ENCODE peak calls at places on chromosomes 13 and 19, in four cellular contexts. T is neural crest cell, V is cardiac fibroblast, C is PC-9. X is an unnamed sample.

GRCh38 chr19:991932-992669 is 8.0 kb downstream of the WDR18 start:
- DNase-seq in T (no peak), V (no peak), C (no peak), X (no peak)

GRCh38 chr19:32646556-32646955 is 28.4 kb downstream of the ANKRD27 start:
- DNase-seq in T (no peak), V (no peak), C (no peak), X (no peak)

GRCh38 chr13:57629821-57630235 is 1.7 kb upstream of the PCDH17 start:
- DNase-seq in T (peak), V (peak), C (no peak), X (peak)

GRCh38 chr13:20270163-20270865 is 38.2 kb upstream of the GJB6 start:
- DNase-seq in T (no peak), V (peak), C (no peak), X (peak)

GRCh38 chr19:14480695-14481069 is 5.5 kb upstream of the PTGER1 start:
- DNase-seq in T (no peak), V (no peak), C (no peak), X (no peak)

GRCh38 chr19:18666784-18667183 is 16.7 kb upstream of the CRTC1 start:
- DNase-seq in T (no peak), V (no peak), C (peak), X (no peak)

GRCh38 chr13:40920826-40921225 is 98.3 kb downstream of the ELF1 start:
- DNase-seq in T (no peak), V (peak), C (no peak), X (no peak)

GRCh38 chr13:41054212-41054877 is 7.0 kb upstream of the WBP4 start:
- DNase-seq in T (peak), V (peak), C (no peak), X (no peak)

GRCh38 chr19:40466219-40467006 is at the start of gene SPTBN4:
- DNase-seq in T (no peak), V (no peak), C (no peak), X (no peak)

GRCh38 chr19:2186071-2186846 is 22.5 kb downstream of the DOT1L start:
- DNase-seq in T (no peak), V (peak), C (no peak), X (peak)

GRCh38 chr13:94228781-94229180 is 250.7 kb downstream of the DCT start:
- DNase-seq in T (no peak), V (peak), C (no peak), X (no peak)

GRCh38 chr19:51687791-51688664 is 5.1 kb upstream of the SPACA6 start:
- DNase-seq in T (no peak), V (peak), C (peak), X (peak)

GRCh38 chr13:75327132-75327505 is 154.8 kb downstream of the TBC1D4 start:
- DNase-seq in T (no peak), V (no peak), C (no peak), X (no peak)

GRCh38 chr19:3365093-3365446 is 1.3 kb upstream of the NFIC start:
- DNase-seq in T (no peak), V (no peak), C (no peak), X (no peak)

GRCh38 chr19:15251010-15251748 is 18.9 kb upstream of the EPHX3 start:
- DNase-seq in T (no peak), V (peak), C (no peak), X (no peak)

GRCh38 chr19:29645911-29646310 is 19.4 kb upstream of the PLEKHF1 start:
- DNase-seq in T (no peak), V (peak), C (no peak), X (no peak)

GRCh38 chr13:61286148-61286745 is 129.4 kb downstream of the PCDH20 start:
- DNase-seq in T (no peak), V (no peak), C (no peak), X (no peak)

GRCh38 chr13:88622362-88622973 is 951.3 kb downstream of the SLITRK5 start:
- DNase-seq in T (no peak), V (no peak), C (no peak), X (no peak)

GRCh38 chr13:60080871-60081270 is 82.9 kb downstream of the DIAPH3 start:
- DNase-seq in T (no peak), V (no peak), C (no peak), X (no peak)

GRCh38 chr19:50492303-50493052 is 15.8 kb upstream of the GARIN5A start:
- DNase-seq in T (no peak), V (no peak), C (no peak), X (no peak)

GRCh38 chr13:104414181-104414580 is 1348.0 kb upstream of the SLC10A2 start:
- DNase-seq in T (no peak), V (no peak), C (no peak), X (no peak)

GRCh38 chr13:104416973-104417372 is 1350.8 kb upstream of the SLC10A2 start:
- DNase-seq in T (no peak), V (no peak), C (no peak), X (no peak)

GRCh38 chr13:104414771-104415170 is 1348.6 kb upstream of the SLC10A2 start:
- DNase-seq in T (no peak), V (no peak), C (no peak), X (no peak)
- TF ChIP-seq CTCF in T (no peak), V (no peak), C (no peak), X (no peak)

DNA sequence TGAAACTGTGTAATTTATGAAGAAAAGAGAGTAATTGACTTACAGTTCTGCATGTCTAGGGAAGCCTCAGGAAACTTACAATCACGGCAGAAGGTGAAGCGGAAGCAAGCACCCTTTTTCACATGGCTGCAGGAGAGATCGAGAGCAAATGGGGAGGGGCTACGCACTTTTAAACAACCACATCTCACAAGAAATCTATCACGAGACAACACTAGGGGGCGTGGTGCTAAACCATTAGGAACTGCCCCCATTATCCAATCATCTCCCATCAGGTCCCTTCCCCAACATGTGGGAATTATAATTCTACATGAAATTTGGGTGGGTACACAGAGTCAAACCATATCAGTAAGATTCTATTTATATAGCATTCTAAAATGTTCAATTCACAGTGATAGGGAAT is 114.8 kb upstream of the TRPC4 start:
- DNase-seq in T (no peak), V (no peak), C (no peak), X (no peak)
- TF ChIP-seq CTCF in T (peak), V (no peak), C (no peak), X (no peak)

DNA sequence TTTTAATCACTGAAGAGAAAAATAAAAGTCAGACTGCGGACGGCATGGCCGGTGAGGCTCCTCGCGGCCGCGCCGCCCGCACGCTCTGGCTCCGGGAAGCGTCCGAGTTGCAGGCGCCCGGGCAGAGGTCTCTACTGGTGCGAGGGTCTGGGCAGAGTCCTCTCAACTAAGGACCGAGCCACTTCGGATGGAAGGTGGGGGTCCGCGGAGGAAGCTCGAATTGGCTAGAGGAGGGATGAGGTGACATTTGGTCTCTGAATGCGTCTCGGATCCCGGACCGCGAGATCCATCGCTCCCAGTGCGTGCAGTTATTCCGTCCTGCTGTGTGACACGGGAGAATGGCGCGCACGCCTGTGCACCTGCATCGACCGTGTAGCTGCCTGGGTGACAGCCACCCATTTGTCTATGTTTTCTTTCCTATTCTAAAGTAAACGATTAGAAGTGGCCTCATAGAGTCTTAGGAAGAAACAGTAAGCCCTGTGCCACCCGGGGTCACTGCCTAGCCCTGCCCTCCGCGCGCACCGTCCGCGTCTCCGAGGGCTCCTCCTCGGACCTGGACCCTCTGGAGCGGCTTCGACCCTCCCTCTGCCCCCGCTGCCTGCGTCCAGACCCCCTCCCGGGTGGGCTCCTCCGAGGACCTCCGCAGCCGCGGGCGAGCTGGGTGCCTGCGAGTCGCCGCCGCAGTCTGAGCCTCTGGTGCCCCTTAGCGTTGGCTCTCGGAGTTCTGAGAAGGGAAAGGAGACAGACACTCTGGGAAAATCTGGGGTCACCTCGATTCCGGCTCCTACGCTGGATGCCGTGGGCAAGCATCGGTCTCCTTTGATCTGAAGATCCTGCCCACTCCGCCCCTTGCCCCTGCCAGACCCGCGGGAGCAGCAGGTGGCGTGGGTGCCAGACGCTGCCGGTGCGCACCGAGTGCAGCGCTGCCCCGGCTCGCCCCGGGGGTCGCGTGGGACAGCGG is 347.4 kb downstream of the LIG4 start:
- DNase-seq in T (peak), V (peak), C (no peak), X (no peak)
- TF ChIP-seq CTCF in T (peak), V (peak), C (peak), X (no peak)

GRCh38 chr13:26985285-26985878 is 186.2 kb downstream of the USP12 start:
- DNase-seq in T (peak), V (peak), C (peak), X (peak)
- TF ChIP-seq CTCF in T (peak), V (peak), C (peak), X (peak)

GRCh38 chr19:13033819-13034611 is 38.7 kb downstream of the NFIX start:
- DNase-seq in T (peak), V (peak), C (no peak), X (no peak)

GRCh38 chr19:13031917-13032623 is 36.8 kb downstream of the NFIX start:
- DNase-seq in T (no peak), V (peak), C (peak), X (no peak)

GRCh38 chr19:13034636-13035035 is 39.4 kb downstream of the NFIX start:
- DNase-seq in T (no peak), V (no peak), C (no peak), X (no peak)

GRCh38 chr19:13032837-13033236 is 37.6 kb downstream of the NFIX start:
- DNase-seq in T (no peak), V (no peak), C (no peak), X (no peak)

GRCh38 chr19:13033244-13033643 is 38.0 kb downstream of the NFIX start:
- DNase-seq in T (no peak), V (no peak), C (no peak), X (no peak)
- TF ChIP-seq CTCF in T (no peak), V (no peak), C (no peak), X (no peak)

DNA sequence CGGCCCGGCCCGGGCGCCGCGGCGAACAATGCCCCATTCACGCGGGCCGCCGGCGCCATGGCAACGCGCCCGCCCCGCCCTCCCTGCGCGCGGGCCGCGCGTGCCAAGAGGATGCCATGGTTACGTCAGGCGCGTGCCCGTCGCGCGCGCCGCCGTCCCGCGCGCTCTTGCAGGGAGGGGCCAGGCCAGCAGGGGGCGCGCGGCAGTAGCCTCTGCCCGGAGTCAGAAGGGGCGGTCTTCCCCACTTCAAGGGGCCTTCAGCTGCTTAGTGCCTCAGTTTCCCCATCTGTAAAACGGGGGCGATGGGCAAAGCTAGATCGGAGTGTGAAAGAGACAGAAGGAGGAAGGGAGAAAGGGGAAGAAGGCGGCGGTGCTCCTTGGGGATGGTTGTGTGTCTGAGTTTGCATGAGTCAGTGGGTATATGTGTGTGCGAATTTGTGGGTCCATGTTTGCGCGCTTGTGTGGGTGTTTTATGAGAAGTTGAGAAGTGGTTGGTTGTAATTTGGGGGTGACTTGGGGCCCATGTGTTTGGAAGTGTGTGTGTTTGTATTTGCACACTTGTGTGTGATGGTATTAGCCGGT is 11.6 kb upstream of the NFIX start:
- DNase-seq in T (peak), V (peak), C (no peak), X (peak)
- TF ChIP-seq CTCF in T (peak), V (peak), C (peak), X (peak)

GRCh38 chr19:46719629-46720515 is 3.0 kb upstream of the PRKD2 start:
- DNase-seq in T (no peak), V (no peak), C (no peak), X (no peak)

GRCh38 chr19:46720516-46721239 is 3.8 kb upstream of the PRKD2 start:
- DNase-seq in T (no peak), V (no peak), C (peak), X (no peak)

GRCh38 chr19:46722421-46723022 is 5.6 kb upstream of the PRKD2 start:
- DNase-seq in T (no peak), V (no peak), C (no peak), X (no peak)

GRCh38 chr19:46722004-46722380 is 5.1 kb upstream of the PRKD2 start:
- DNase-seq in T (no peak), V (no peak), C (no peak), X (no peak)

DNA sequence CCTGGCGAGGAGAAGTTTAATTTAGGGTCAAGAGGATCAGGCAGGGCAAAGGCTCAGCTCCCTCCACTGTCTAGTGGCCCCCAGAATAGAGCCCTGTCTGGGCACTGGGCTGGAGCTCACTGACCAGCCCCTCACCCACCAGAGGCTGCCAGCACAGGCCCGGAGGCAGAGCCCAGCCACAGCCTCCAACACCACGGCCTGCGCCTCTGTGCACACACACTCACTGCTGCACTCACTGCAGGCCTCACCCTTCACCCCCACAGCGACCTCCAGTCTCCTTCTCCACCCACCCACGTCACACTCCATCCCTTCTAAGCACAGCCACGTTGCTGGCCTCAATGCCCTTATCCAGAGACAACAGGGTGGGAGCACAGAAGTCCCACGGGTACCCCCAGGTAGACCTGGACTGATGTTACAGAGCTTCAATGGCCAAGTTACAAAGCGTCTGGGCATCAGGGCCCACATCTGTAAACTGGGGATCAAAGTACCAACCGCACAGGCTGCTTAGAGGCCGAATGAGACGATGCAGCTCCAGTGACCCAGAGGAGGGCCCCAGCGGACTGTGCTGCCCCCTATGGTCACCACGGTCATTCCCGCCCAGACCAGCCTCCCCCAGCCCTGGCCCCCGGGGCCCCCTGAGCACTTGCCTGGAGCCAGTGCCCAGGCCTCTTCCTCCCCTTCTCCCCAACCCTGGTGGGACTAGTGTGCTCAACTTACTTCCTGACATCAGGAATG is 4.5 kb upstream of the PRKD2 start:
- DNase-seq in T (no peak), V (no peak), C (no peak), X (no peak)
- TF ChIP-seq CTCF in T (peak), V (peak), C (peak), X (no peak)

GRCh38 chr13:110447058-110447511 is 114.4 kb downstream of the RAB20 start:
- DNase-seq in T (no peak), V (no peak), C (no peak), X (no peak)
- TF ChIP-seq CTCF in T (no peak), V (no peak), C (no peak), X (no peak)

GRCh38 chr19:48877900-48878218 is 5.6 kb downstream of the PPP1R15A start:
- DNase-seq in T (no peak), V (no peak), C (no peak), X (no peak)

GRCh38 chr19:48872182-48872883 is at the start of gene PPP1R15A:
- DNase-seq in T (peak), V (peak), C (peak), X (peak)

GRCh38 chr19:48872884-48873475 is 759 bp downstream of the PPP1R15A start:
- DNase-seq in T (peak), V (peak), C (peak), X (peak)

GRCh38 chr19:48873476-48874308 is 1.5 kb downstream of the PPP1R15A start:
- DNase-seq in T (no peak), V (peak), C (no peak), X (no peak)

DNA sequence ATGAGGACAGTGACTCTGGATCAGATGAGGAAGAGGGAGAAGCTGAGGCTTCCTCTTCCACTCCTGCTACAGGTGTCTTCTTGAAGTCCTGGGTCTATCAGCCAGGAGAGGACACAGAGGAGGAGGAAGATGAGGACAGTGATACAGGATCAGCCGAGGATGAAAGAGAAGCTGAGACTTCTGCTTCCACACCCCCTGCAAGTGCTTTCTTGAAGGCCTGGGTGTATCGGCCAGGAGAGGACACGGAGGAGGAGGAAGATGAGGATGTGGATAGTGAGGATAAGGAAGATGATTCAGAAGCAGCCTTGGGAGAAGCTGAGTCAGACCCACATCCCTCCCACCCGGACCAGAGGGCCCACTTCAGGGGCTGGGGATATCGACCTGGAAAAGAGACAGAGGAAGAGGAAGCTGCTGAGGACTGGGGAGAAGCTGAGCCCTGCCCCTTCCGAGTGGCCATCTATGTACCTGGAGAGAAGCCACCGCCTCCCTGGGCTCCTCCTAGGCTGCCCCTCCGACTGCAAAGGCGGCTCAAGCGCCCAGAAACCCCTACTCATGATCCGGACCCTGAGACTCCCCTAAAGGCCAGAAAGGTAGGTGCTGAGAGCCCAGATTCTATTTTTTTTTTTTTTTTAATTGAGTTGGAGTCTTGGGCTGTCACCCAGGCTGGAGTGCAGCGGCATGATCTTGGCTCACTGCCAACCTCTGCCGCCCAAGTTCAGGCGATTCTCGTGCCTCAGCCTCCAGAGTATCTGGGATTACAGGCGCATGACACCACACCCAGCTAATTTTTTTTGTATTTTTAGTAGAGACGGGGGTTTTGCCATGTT is 2.3 kb downstream of the PPP1R15A start:
- DNase-seq in T (no peak), V (peak), C (peak), X (no peak)
- TF ChIP-seq CTCF in T (no peak), V (no peak), C (no peak), X (no peak)